ENCODE peak calls at places on chromosomes 16 and 17, in nine cellular contexts. L, X, F, E, H, N, W, Z and J are unnamed samples.

GRCh38 chr16:84582958-84583516 is 34.8 kb downstream of the COTL1 start:
- DNase-seq in L (no peak), X (peak), F (peak), E (no peak), H (no peak), N (no peak), W (no peak), Z (no peak), J (no peak)

GRCh38 chr17:63946440-63947363 is 14.6 kb upstream of the CD79B start:
- DNase-seq in L (peak), X (peak), F (peak), E (no peak), H (no peak), N (no peak), W (peak), Z (no peak), J (peak)

GRCh38 chr17:80870401-80870800 is 121.2 kb upstream of the CHMP6 start:
- DNase-seq in L (no peak), X (no peak), F (no peak), E (no peak), H (no peak), N (no peak), W (no peak), Z (peak), J (no peak)

GRCh38 chr17:62737513-62737912 is 70.6 kb downstream of the MARCHF10 start:
- DNase-seq in L (no peak), X (no peak), F (no peak), E (no peak), H (no peak), N (no peak), W (no peak), Z (no peak), J (no peak)

GRCh38 chr17:50212121-50212843 is 10.9 kb upstream of the COL1A1 start:
- DNase-seq in L (peak), X (no peak), F (peak), E (no peak), H (no peak), N (no peak), W (no peak), Z (peak), J (no peak)

GRCh38 chr16:71456801-71457200 is 5.2 kb downstream of the ZNF23 start:
- DNase-seq in L (no peak), X (no peak), F (no peak), E (no peak), H (no peak), N (no peak), W (no peak), Z (no peak), J (no peak)

GRCh38 chr16:69179255-69180010 is 7.5 kb upstream of the SNTB2 start:
- DNase-seq in L (no peak), X (peak), F (peak), E (no peak), H (peak), N (no peak), W (peak), Z (peak), J (no peak)

GRCh38 chr17:14784997-14785696 is 480.0 kb downstream of the PMP22 start:
- DNase-seq in L (peak), X (no peak), F (no peak), E (no peak), H (no peak), N (no peak), W (no peak), Z (no peak), J (no peak)

GRCh38 chr17:81537343-81537855 is 9.2 kb downstream of the FSCN2 start:
- DNase-seq in L (peak), X (peak), F (no peak), E (no peak), H (no peak), N (no peak), W (peak), Z (no peak), J (no peak)

GRCh38 chr17:31688704-31689103 is 170.3 kb downstream of the COPRS start:
- DNase-seq in L (no peak), X (no peak), F (peak), E (no peak), H (no peak), N (no peak), W (no peak), Z (no peak), J (no peak)

GRCh38 chr17:15456972-15457722 is 10.3 kb downstream of the CDRT4 start:
- DNase-seq in L (no peak), X (peak), F (peak), E (no peak), H (peak), N (peak), W (peak), Z (no peak), J (peak)

GRCh38 chr17:14052886-14053615 is 16.3 kb upstream of the COX10 start:
- DNase-seq in L (no peak), X (no peak), F (peak), E (no peak), H (no peak), N (no peak), W (no peak), Z (no peak), J (no peak)

GRCh38 chr16:71185366-71185765 is 45.2 kb downstream of the HYDIN start:
- DNase-seq in L (no peak), X (no peak), F (no peak), E (no peak), H (no peak), N (no peak), W (no peak), Z (no peak), J (no peak)

GRCh38 chr16:57192146-57192545 is 6.0 kb downstream of the RSPRY1 start:
- DNase-seq in L (no peak), X (no peak), F (peak), E (no peak), H (no peak), N (no peak), W (no peak), Z (no peak), J (no peak)

GRCh38 chr16:51408357-51408756 is 257.3 kb upstream of the SALL1 start:
- DNase-seq in L (no peak), X (peak), F (peak), E (no peak), H (no peak), N (no peak), W (no peak), Z (no peak), J (no peak)

GRCh38 chr16:86252596-86252995 is 257.7 kb upstream of the FOXF1 start:
- DNase-seq in L (peak), X (no peak), F (peak), E (no peak), H (no peak), N (no peak), W (no peak), Z (no peak), J (no peak)

GRCh38 chr17:1485748-1486376 is 6.6 kb downstream of the MYO1C start:
- DNase-seq in L (peak), X (peak), F (peak), E (no peak), H (no peak), N (no peak), W (peak), Z (peak), J (no peak)

GRCh38 chr17:81200695-81201580 is 21.8 kb downstream of the CEP131 start:
- DNase-seq in L (peak), X (peak), F (peak), E (no peak), H (peak), N (peak), W (peak), Z (no peak), J (peak)

GRCh38 chr16:84887207-84887606 is 67.4 kb downstream of the CRISPLD2 start:
- DNase-seq in L (peak), X (no peak), F (no peak), E (no peak), H (no peak), N (no peak), W (no peak), Z (no peak), J (no peak)

GRCh38 chr17:17320188-17320910 is 17.2 kb downstream of the NT5M start:
- DNase-seq in L (no peak), X (no peak), F (no peak), E (no peak), H (no peak), N (no peak), W (no peak), Z (no peak), J (no peak)

GRCh38 chr17:49986396-49987289 is 8.4 kb downstream of the DLX3 start:
- DNase-seq in L (no peak), X (no peak), F (no peak), E (no peak), H (no peak), N (no peak), W (no peak), Z (peak), J (no peak)

GRCh38 chr16:48203974-48204824 is 39.9 kb upstream of the LONP2 start:
- DNase-seq in L (no peak), X (peak), F (no peak), E (no peak), H (no peak), N (no peak), W (no peak), Z (no peak), J (no peak)

GRCh38 chr17:50022463-50023130 is 27.6 kb upstream of the DLX3 start:
- DNase-seq in L (no peak), X (no peak), F (no peak), E (no peak), H (no peak), N (no peak), W (no peak), Z (no peak), J (no peak)